ENCODE peak calls at places on chromosome 18, in nine cellular contexts. J is effector memory CD4-positive, alpha-beta T cell; F is neural progenitor cell; E is hepatocyte; A is CD8-positive, alpha-beta T cell; K is tibial artery; U is sigmoid colon; B is CD8-positive, alpha-beta memory T cell; H is IMR-90. M is an unnamed sample.

GRCh38 chr18:63451774-63452173 is 25.0 kb upstream of the SERPINB5 start:
- DNase-seq in U (peak; percentile 81), E (peak; percentile 38), H (no peak), K (peak; percentile 43), B (no peak), J (no peak), A (no peak), F (no peak), M (no peak)

GRCh38 chr18:28494151-28494550 is 317.2 kb upstream of the CDH2 start:
- DNase-seq in H (peak; percentile 4), J (no peak), K (no peak), F (no peak), A (no peak), E (no peak), U (no peak), B (no peak), M (no peak)

GRCh38 chr18:12701161-12701560 is 1.4 kb downstream of the CEP76 start:
- DNase-seq in K (no peak), B (no peak), J (no peak), H (peak; percentile 14), A (no peak), F (no peak), U (no peak), E (no peak), M (no peak)

GRCh38 chr18:58045265-58046086 is 1.4 kb downstream of the NEDD4L start:
- DNase-seq in U (no peak), A (no peak), F (peak; percentile 67), K (peak; percentile 28), J (no peak), B (peak; percentile 11), H (peak; percentile 31), E (peak; percentile 84), M (no peak)

GRCh38 chr18:75206637-75207297 is 2.2 kb downstream of the PTGR3 start:
- DNase-seq in F (no peak), J (no peak), U (no peak), H (no peak), K (no peak), B (no peak), A (no peak), E (no peak), M (no peak)

GRCh38 chr18:56162316-56162715 is 476.1 kb downstream of the TXNL1 start:
- DNase-seq in U (no peak), J (no peak), H (peak; percentile 33), K (no peak), B (no peak), A (no peak), E (no peak), F (no peak), M (no peak)

GRCh38 chr18:55401638-55402191 is 186.3 kb downstream of the TCF4 start:
- DNase-seq in F (peak; percentile 68), B (no peak), A (no peak), U (peak; percentile 72), J (no peak), E (peak; percentile 48), H (peak; percentile 87), K (peak; percentile 33), M (peak; percentile 26)

GRCh38 chr18:57771183-57771582 is 31.9 kb downstream of the ATP8B1 start:
- DNase-seq in J (no peak), K (no peak), A (no peak), E (peak; percentile 32), H (no peak), U (no peak), F (no peak), B (no peak), M (no peak)

GRCh38 chr18:67875057-67875456 is 358.5 kb upstream of the DSEL start:
- DNase-seq in A (no peak), J (no peak), B (no peak), K (no peak), F (peak; percentile 11), E (no peak), U (no peak), H (no peak), M (no peak)

GRCh38 chr18:21218862-21219261 is 23.2 kb upstream of the GREB1L start:
- DNase-seq in F (no peak), A (no peak), H (no peak), E (no peak), B (no peak), K (no peak), J (no peak), U (no peak), M (no peak)

GRCh38 chr18:32372381-32373061 is 98.2 kb downstream of the GAREM1 start:
- DNase-seq in K (no peak), E (peak; percentile 80), H (no peak), F (no peak), B (no peak), A (no peak), J (no peak), U (no peak), M (no peak)

GRCh38 chr18:44823782-44824181 is 143.1 kb downstream of the SETBP1 start:
- DNase-seq in K (no peak), U (no peak), F (no peak), A (no peak), B (no peak), J (no peak), E (no peak), H (peak; percentile 29), M (no peak)

DNA sequence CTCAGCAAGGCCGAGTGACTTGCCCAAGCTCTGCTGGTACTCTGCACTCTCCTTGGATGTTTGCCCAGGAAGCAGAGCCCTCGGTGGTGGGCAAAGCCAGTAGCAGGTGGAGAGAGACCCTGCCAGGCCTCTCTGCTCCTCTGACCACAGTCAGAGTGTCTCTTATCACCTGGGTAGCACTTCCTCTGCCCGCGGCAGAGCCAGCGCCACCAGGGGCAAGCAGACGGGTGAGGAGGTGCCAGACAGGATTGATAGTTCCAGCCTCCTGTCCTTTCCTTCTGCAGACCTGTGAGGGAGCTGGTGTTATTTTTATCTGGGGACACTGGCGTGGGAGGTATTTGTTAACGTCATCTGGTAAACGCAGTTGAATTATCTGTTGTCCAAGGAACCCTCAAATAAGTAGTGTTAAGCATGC is 152.9 kb downstream of the SMAD7 start:
- DNase-seq in U (peak; percentile 55), E (no peak), B (no peak), F (no peak), H (no peak), K (peak; percentile 19), J (no peak), A (no peak), M (peak; percentile 77)
- H3K27ac ChIP-seq in U (no peak overlapping the region), E (no peak overlapping the region), B (no peak overlapping the region), F (no peak overlapping the region), H (no peak overlapping the region), K (peak overlapping the region; percentile 87), J (no peak overlapping the region), A (no peak overlapping the region), M (peak overlapping the region; percentile 54)

GRCh38 chr18:36114251-36114650 is 14.9 kb downstream of the SLC39A6 start:
- DNase-seq in U (no peak), J (no peak), K (no peak), F (no peak), B (no peak), E (no peak), A (no peak), H (no peak), M (no peak)
- H3K36me3 ChIP-seq in U (peaks cover 79% of the 10 kb centered on the region), J (peaks cover 37% of the 10 kb centered on the region), K (peaks cover 62% of the 10 kb centered on the region), F (peaks cover 19% of the 10 kb centered on the region), B (peaks cover 32% of the 10 kb centered on the region), E (no peaks in the 10 kb centered on the region), A (peaks cover 21% of the 10 kb centered on the region), H (peaks cover 46% of the 10 kb centered on the region), M (peaks cover 52% of the 10 kb centered on the region)

DNA sequence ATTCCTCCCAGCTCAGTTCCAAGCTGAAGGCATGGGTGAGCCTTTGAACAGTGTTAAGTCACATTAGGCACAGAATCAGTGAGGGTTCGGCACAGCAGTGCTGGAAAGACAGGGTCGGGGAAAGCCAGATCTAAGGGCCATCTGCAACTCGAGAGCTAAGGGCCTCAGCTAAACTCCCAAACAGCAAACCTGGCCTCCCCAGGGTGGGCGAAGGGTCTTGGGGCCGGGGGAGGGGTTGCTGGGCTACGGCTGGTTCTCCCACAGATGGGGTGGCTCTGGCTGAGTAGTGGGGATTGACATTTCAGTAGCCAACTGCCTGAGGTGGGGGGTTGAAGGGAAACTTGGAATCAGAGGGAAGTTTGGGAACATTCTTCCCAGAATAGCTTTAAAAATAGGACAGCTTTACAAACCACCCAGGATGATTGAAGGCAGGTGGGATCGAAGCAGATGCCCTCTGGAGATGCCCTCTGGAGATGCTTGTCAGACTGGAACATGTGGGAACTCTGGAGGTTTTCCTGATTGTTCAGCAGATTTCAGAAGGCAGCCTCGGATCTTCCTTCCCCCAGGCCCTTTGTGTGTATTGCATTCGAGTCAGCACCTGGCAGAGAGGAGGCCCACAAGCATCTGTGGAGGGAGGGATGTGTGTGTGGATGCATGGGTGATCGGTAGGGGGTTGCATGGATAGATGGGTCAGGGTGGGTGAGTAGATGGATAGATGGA is 156.4 kb downstream of the SMAD7 start:
- DNase-seq in J (no peak), A (no peak), H (no peak), K (peak; percentile 15), B (no peak), U (peak; percentile 38), E (no peak), F (no peak), M (no peak)
- H3K27ac ChIP-seq in J (no peak overlapping the region), A (no peak overlapping the region), H (no peak overlapping the region), K (peak overlapping the region; percentile 56), B (no peak overlapping the region), U (no peak overlapping the region), E (no peak overlapping the region), F (no peak overlapping the region), M (no peak overlapping the region)

GRCh38 chr18:59344990-59345389 is 14.1 kb downstream of the LMAN1 start:
- DNase-seq in J (no peak), U (no peak), F (no peak), H (no peak), B (no peak), E (no peak), A (no peak), K (no peak), M (no peak)
- H3K36me3 ChIP-seq in J (peaks cover 45% of the 10 kb centered on the region), U (peaks cover 93% of the 10 kb centered on the region), F (peaks cover 83% of the 10 kb centered on the region), H (peaks cover 23% of the 10 kb centered on the region), B (peaks cover 28% of the 10 kb centered on the region), E (peaks cover 15% of the 10 kb centered on the region), A (peaks cover 35% of the 10 kb centered on the region), K (peaks cover 78% of the 10 kb centered on the region), M (no peaks in the 10 kb centered on the region)